ENCODE peak calls at places on chromosome 5, in nine cellular contexts. E, T, P, V, S, Y, M, J and B are unnamed samples.

GRCh38 chr5:122151640-122152039 is 22.3 kb downstream of the ZNF474 start:
- DNase-seq in E (no peak), T (no peak), P (peak), V (peak), S (no peak), Y (no peak), M (peak), J (no peak), B (no peak)

GRCh38 chr5:165138261-165138660 is 1632.8 kb downstream of the MAT2B start:
- DNase-seq in E (no peak), T (no peak), P (no peak), V (no peak), S (no peak), Y (no peak), M (no peak), J (no peak), B (no peak)

GRCh38 chr5:10578869-10579268 is 15.0 kb downstream of the ANKRD33B start:
- DNase-seq in E (no peak), T (no peak), P (no peak), V (no peak), S (no peak), Y (no peak), M (no peak), J (no peak), B (no peak)

GRCh38 chr5:163889369-163889768 is 383.9 kb downstream of the MAT2B start:
- DNase-seq in E (no peak), T (no peak), P (peak), V (peak), S (no peak), Y (no peak), M (no peak), J (no peak), B (no peak)

GRCh38 chr5:14397717-14398116 is 183.9 kb upstream of the OTULINL start:
- DNase-seq in E (no peak), T (no peak), P (peak), V (peak), S (no peak), Y (no peak), M (no peak), J (no peak), B (no peak)

GRCh38 chr5:144504929-144505578 is 334.4 kb downstream of the KCTD16 start:
- DNase-seq in E (no peak), T (no peak), P (no peak), V (peak), S (no peak), Y (no peak), M (no peak), J (no peak), B (no peak)

GRCh38 chr5:127957183-127957582 is 126.4 kb upstream of the SLC12A2 start:
- DNase-seq in E (no peak), T (no peak), P (peak), V (peak), S (no peak), Y (peak), M (peak), J (no peak), B (no peak)

GRCh38 chr5:146565764-146566163 is 49.8 kb upstream of the GPR151 start:
- DNase-seq in E (peak), T (no peak), P (peak), V (peak), S (peak), Y (peak), M (peak), J (peak), B (peak)

GRCh38 chr5:145937432-145938250 is 1.3 kb downstream of the SH3RF2 start:
- DNase-seq in E (no peak), T (no peak), P (no peak), V (peak), S (no peak), Y (no peak), M (peak), J (no peak), B (no peak)

GRCh38 chr5:15499528-15500325 is at the start of gene FBXL7:
- DNase-seq in E (no peak), T (peak), P (peak), V (peak), S (no peak), Y (peak), M (peak), J (peak), B (peak)

GRCh38 chr5:57559110-57559635 is 76.6 kb upstream of the ACTBL2 start:
- DNase-seq in E (no peak), T (no peak), P (no peak), V (no peak), S (no peak), Y (no peak), M (no peak), J (no peak), B (no peak)